ENCODE peak calls at places on chromosomes 4 and X, in seven cellular contexts. One of them, this sample, is unnamed.

GRCh38 chr4:164779811-164780216 is 25.9 kb downstream of the SMIM31 start:
- DNase-seq in EL: peak
- DNase-seq in MM.1S: peak
- DNase-seq in Calu3: peak
- DNase-seq in activated T-cell treated with anti-CD3 and anti-CD28 coated beads for 24 hours: no peak
- DNase-seq in aorta: no peak
- DNase-seq in stromal cell of bone marrow: peak
- DNase-seq in this sample: peak

GRCh38 chr4:169184686-169185085 is 86.1 kb downstream of the SH3RF1 start:
- DNase-seq in EL: no peak
- DNase-seq in MM.1S: no peak
- DNase-seq in Calu3: no peak
- DNase-seq in activated T-cell treated with anti-CD3 and anti-CD28 coated beads for 24 hours: no peak
- DNase-seq in aorta: no peak
- DNase-seq in stromal cell of bone marrow: no peak
- DNase-seq in this sample: no peak

GRCh38 chr4:105677689-105678088 is 30.8 kb downstream of the INTS12 start:
- DNase-seq in EL: no peak
- DNase-seq in MM.1S: no peak
- DNase-seq in Calu3: no peak
- DNase-seq in activated T-cell treated with anti-CD3 and anti-CD28 coated beads for 24 hours: no peak
- DNase-seq in aorta: no peak
- DNase-seq in stromal cell of bone marrow: no peak
- DNase-seq in this sample: no peak

GRCh38 chrX:50768801-50769200 is 45.2 kb downstream of the SHROOM4 start:
- DNase-seq in EL: no peak
- DNase-seq in MM.1S: no peak
- DNase-seq in Calu3: no peak
- DNase-seq in activated T-cell treated with anti-CD3 and anti-CD28 coated beads for 24 hours: no peak
- DNase-seq in aorta: no peak
- DNase-seq in stromal cell of bone marrow: no peak
- DNase-seq in this sample: no peak

GRCh38 chrX:131577999-131578734 is 34.3 kb downstream of the OR13H1 start:
- DNase-seq in EL: no peak
- DNase-seq in MM.1S: no peak
- DNase-seq in Calu3: no peak
- DNase-seq in activated T-cell treated with anti-CD3 and anti-CD28 coated beads for 24 hours: no peak
- DNase-seq in aorta: no peak
- DNase-seq in stromal cell of bone marrow: no peak
- DNase-seq in this sample: no peak

GRCh38 chr4:128528793-128529553 is 241.4 kb upstream of the PGRMC2 start:
- DNase-seq in EL: peak
- DNase-seq in MM.1S: no peak
- DNase-seq in Calu3: peak
- DNase-seq in activated T-cell treated with anti-CD3 and anti-CD28 coated beads for 24 hours: no peak
- DNase-seq in aorta: no peak
- DNase-seq in stromal cell of bone marrow: peak
- DNase-seq in this sample: no peak

GRCh38 chr4:10032625-10033024 is 11.3 kb upstream of the SLC2A9 start:
- DNase-seq in EL: peak
- DNase-seq in MM.1S: no peak
- DNase-seq in Calu3: peak
- DNase-seq in activated T-cell treated with anti-CD3 and anti-CD28 coated beads for 24 hours: no peak
- DNase-seq in aorta: no peak
- DNase-seq in stromal cell of bone marrow: peak
- DNase-seq in this sample: no peak

GRCh38 chrX:15215366-15215765 is 54.5 kb downstream of the ASB9 start:
- DNase-seq in EL: no peak
- DNase-seq in MM.1S: no peak
- DNase-seq in Calu3: no peak
- DNase-seq in activated T-cell treated with anti-CD3 and anti-CD28 coated beads for 24 hours: no peak
- DNase-seq in aorta: no peak
- DNase-seq in stromal cell of bone marrow: no peak
- DNase-seq in this sample: no peak

GRCh38 chr4:184189966-184190365 is 27.7 kb downstream of the ENPP6 start:
- DNase-seq in EL: no peak
- DNase-seq in MM.1S: no peak
- DNase-seq in Calu3: no peak
- DNase-seq in activated T-cell treated with anti-CD3 and anti-CD28 coated beads for 24 hours: no peak
- DNase-seq in aorta: no peak
- DNase-seq in stromal cell of bone marrow: no peak
- DNase-seq in this sample: no peak

GRCh38 chr4:866068-866760 is 40.3 kb upstream of the CPLX1 start:
- DNase-seq in EL: no peak
- DNase-seq in MM.1S: no peak
- DNase-seq in Calu3: no peak
- DNase-seq in activated T-cell treated with anti-CD3 and anti-CD28 coated beads for 24 hours: no peak
- DNase-seq in aorta: no peak
- DNase-seq in stromal cell of bone marrow: no peak
- DNase-seq in this sample: no peak

GRCh38 chrX:80846247-80846646 is 36.6 kb upstream of the BRWD3 start:
- DNase-seq in EL: no peak
- DNase-seq in MM.1S: no peak
- DNase-seq in Calu3: no peak
- DNase-seq in activated T-cell treated with anti-CD3 and anti-CD28 coated beads for 24 hours: no peak
- DNase-seq in aorta: no peak
- DNase-seq in stromal cell of bone marrow: no peak
- DNase-seq in this sample: no peak

GRCh38 chrX:145502670-145503069 is 255.4 kb downstream of the SPANXN1 start:
- DNase-seq in EL: no peak
- DNase-seq in MM.1S: no peak
- DNase-seq in Calu3: no peak
- DNase-seq in activated T-cell treated with anti-CD3 and anti-CD28 coated beads for 24 hours: no peak
- DNase-seq in aorta: no peak
- DNase-seq in stromal cell of bone marrow: no peak
- DNase-seq in this sample: no peak

GRCh38 chr4:71239365-71239764 is 99.5 kb upstream of the SLC4A4 start:
- DNase-seq in EL: peak
- DNase-seq in MM.1S: no peak
- DNase-seq in Calu3: no peak
- DNase-seq in activated T-cell treated with anti-CD3 and anti-CD28 coated beads for 24 hours: no peak
- DNase-seq in aorta: no peak
- DNase-seq in stromal cell of bone marrow: no peak
- DNase-seq in this sample: no peak

GRCh38 chr4:54658321-54659093 is 750 bp downstream of the KIT start:
- DNase-seq in EL: peak
- DNase-seq in MM.1S: peak
- DNase-seq in Calu3: peak
- DNase-seq in activated T-cell treated with anti-CD3 and anti-CD28 coated beads for 24 hours: no peak
- DNase-seq in aorta: peak
- DNase-seq in stromal cell of bone marrow: peak
- DNase-seq in this sample: peak

GRCh38 chrX:132953358-132953757 is 5.1 kb downstream of the HS6ST2 start:
- DNase-seq in EL: no peak
- DNase-seq in MM.1S: no peak
- DNase-seq in Calu3: no peak
- DNase-seq in activated T-cell treated with anti-CD3 and anti-CD28 coated beads for 24 hours: no peak
- DNase-seq in aorta: no peak
- DNase-seq in stromal cell of bone marrow: no peak
- DNase-seq in this sample: no peak

GRCh38 chr4:3481113-3481531 is 18.0 kb downstream of the DOK7 start:
- DNase-seq in EL: no peak
- DNase-seq in MM.1S: no peak
- DNase-seq in Calu3: no peak
- DNase-seq in activated T-cell treated with anti-CD3 and anti-CD28 coated beads for 24 hours: no peak
- DNase-seq in aorta: no peak
- DNase-seq in stromal cell of bone marrow: no peak
- DNase-seq in this sample: no peak

GRCh38 chrX:102863735-102864134 is 73.3 kb upstream of the RAB40AL start:
- DNase-seq in EL: peak
- DNase-seq in MM.1S: peak
- DNase-seq in Calu3: peak
- DNase-seq in activated T-cell treated with anti-CD3 and anti-CD28 coated beads for 24 hours: peak
- DNase-seq in aorta: peak
- DNase-seq in stromal cell of bone marrow: peak
- DNase-seq in this sample: peak

GRCh38 chr4:101806914-101807313 is 16.4 kb downstream of the BANK1 start:
- DNase-seq in EL: no peak
- DNase-seq in MM.1S: no peak
- DNase-seq in Calu3: no peak
- DNase-seq in activated T-cell treated with anti-CD3 and anti-CD28 coated beads for 24 hours: no peak
- DNase-seq in aorta: no peak
- DNase-seq in stromal cell of bone marrow: peak
- DNase-seq in this sample: no peak

GRCh38 chr4:134313591-134313990 is 112.0 kb upstream of the PABPC4L start:
- DNase-seq in EL: no peak
- DNase-seq in MM.1S: no peak
- DNase-seq in Calu3: no peak
- DNase-seq in activated T-cell treated with anti-CD3 and anti-CD28 coated beads for 24 hours: no peak
- DNase-seq in aorta: no peak
- DNase-seq in stromal cell of bone marrow: peak
- DNase-seq in this sample: no peak

GRCh38 chrX:49876750-49877149 is 2.5 kb upstream of the USP27X start:
- DNase-seq in EL: peak
- DNase-seq in MM.1S: peak
- DNase-seq in Calu3: peak
- DNase-seq in activated T-cell treated with anti-CD3 and anti-CD28 coated beads for 24 hours: no peak
- DNase-seq in aorta: no peak
- DNase-seq in stromal cell of bone marrow: no peak
- DNase-seq in this sample: peak